ENCODE peak calls at places on chromosomes 6 and 20, in seven cellular contexts. O is IMR-90, G is H1, E is neuronal stem cell, R is mesendoderm, V is mesenchymal stem cell, S is trophoblast cell. I is an unnamed sample.

GRCh38 chr6:161067749-161068148 is 76.2 kb downstream of the MAP3K4 start:
- DNase-seq in R (no peak), E (no peak), S (no peak), G (no peak), O (no peak), V (no peak), I (no peak)

GRCh38 chr20:23340524-23340923 is 10.1 kb upstream of the NXT1 start:
- DNase-seq in O (peak), V (peak), G (peak), E (no peak), R (peak), S (peak), I (peak)

GRCh38 chr6:30557683-30557981 is 537 bp downstream of the PRR3 start:
- DNase-seq in V (no peak), R (no peak), G (no peak), S (peak), O (no peak), E (no peak), I (no peak)

GRCh38 chr6:34813028-34813742 is 21.3 kb downstream of the BLTP3A start:
- DNase-seq in V (no peak), R (no peak), O (no peak), S (no peak), G (no peak), E (no peak), I (no peak)

GRCh38 chr20:1942486-1943266 is 47.5 kb downstream of the SIRPA start:
- DNase-seq in E (no peak), V (no peak), G (no peak), O (no peak), S (no peak), R (no peak), I (no peak)

GRCh38 chr6:26411751-26412150 is 9.7 kb downstream of the BTN3A1 start:
- DNase-seq in E (no peak), V (no peak), R (no peak), G (no peak), S (no peak), O (peak), I (no peak)

GRCh38 chr6:170108456-170108855 is 182.4 kb downstream of the DLL1 start:
- DNase-seq in V (no peak), E (no peak), R (no peak), G (peak), O (no peak), S (no peak), I (peak)

GRCh38 chr6:43625393-43625992 is 3.6 kb downstream of the GTPBP2 start:
- DNase-seq in R (no peak), V (no peak), S (no peak), G (no peak), E (no peak), O (no peak), I (no peak)

GRCh38 chr6:157758516-157759023 is 64.5 kb upstream of the SNX9 start:
- DNase-seq in R (no peak), V (no peak), G (no peak), E (no peak), S (no peak), O (no peak), I (no peak)

GRCh38 chr6:158220786-158221442 is 52.8 kb downstream of the GTF2H5 start:
- DNase-seq in G (peak), R (peak), O (peak), S (peak), V (peak), E (peak), I (peak)

GRCh38 chr20:36480456-36481048 is 60.8 kb upstream of the MYL9 start:
- DNase-seq in S (no peak), R (no peak), V (no peak), E (no peak), O (no peak), G (no peak), I (no peak)
- H2BK120ac ChIP-seq in S (no peak), R (no peak), V (no peak), E (no peak), O (no peak), G (no peak), I (no peak)

GRCh38 chr6:95233879-95234278 is 343.5 kb upstream of the MANEA start:
- DNase-seq in R (no peak), O (no peak), V (no peak), G (no peak), S (no peak), E (no peak), I (no peak)
- H2BK120ac ChIP-seq in R (no peak), O (no peak), V (no peak), G (no peak), S (no peak), E (no peak), I (no peak)

DNA sequence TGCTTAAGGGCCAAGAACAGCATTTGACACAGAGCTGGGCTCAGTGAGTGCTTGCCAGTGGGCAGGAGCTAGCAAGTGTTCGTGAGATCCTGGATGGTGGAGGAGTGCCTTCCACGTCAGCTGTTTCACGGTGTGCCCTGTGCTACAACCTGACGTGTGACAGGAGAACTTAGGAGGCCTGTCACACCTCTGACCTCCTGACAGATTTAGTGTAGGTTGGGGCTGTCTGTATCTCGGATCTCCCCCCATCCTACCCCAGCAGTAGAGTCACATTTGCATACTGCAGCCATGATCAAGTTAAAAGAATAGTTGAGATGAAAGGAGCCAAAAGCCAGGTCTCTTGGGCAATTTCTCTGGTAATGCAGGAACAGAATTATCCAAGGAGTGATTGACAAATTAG is 200.8 kb upstream of the CHD6 start:
- DNase-seq in E (no peak), V (no peak), G (no peak), O (no peak), R (no peak), S (no peak), I (no peak)
- H2BK120ac ChIP-seq in E (no peak), V (no peak), G (no peak), O (no peak), R (no peak), S (no peak), I (no peak)

GRCh38 chr6:163600331-163600730 is 185.8 kb downstream of the QKI start:
- DNase-seq in S (no peak), E (no peak), R (no peak), G (no peak), O (no peak), V (no peak), I (no peak)
- H2BK120ac ChIP-seq in S (no peak), E (no peak), R (no peak), G (no peak), O (no peak), V (no peak), I (no peak)